ENCODE peak calls at places on chromosomes 16 and 17, in ten cellular contexts. R is left ventricle myocardium inferior; Z is pancreas; J is keratinocyte; D is WERI-Rb-1; O is A549; E is fibroblast of lung; W is CD4-positive, alpha-beta T cell; K is cardiac muscle cell; P is small intestine. C is an unnamed sample.

GRCh38 chr16:30524575-30525571 is 1.5 kb downstream of the ZNF768 start:
- DNase-seq in J (no peak), W (no peak), E (no peak), P (no peak), Z (peak), D (no peak), K (no peak), R (no peak), O (no peak), C (no peak)

GRCh38 chr17:72822358-72823023 is 270.0 kb downstream of the SLC39A11 start:
- DNase-seq in D (no peak), O (no peak), J (no peak), P (peak), W (no peak), Z (no peak), E (no peak), R (no peak), K (no peak), C (no peak)

GRCh38 chr17:66982011-66982508 is 17.6 kb downstream of the CACNG4 start:
- DNase-seq in W (no peak), J (no peak), E (no peak), O (no peak), D (no peak), P (no peak), R (no peak), Z (no peak), K (no peak), C (no peak)

GRCh38 chr16:52499061-52499460 is 47.9 kb downstream of the TOX3 start:
- DNase-seq in P (no peak), Z (no peak), R (no peak), J (no peak), D (no peak), O (no peak), K (no peak), W (no peak), E (no peak), C (no peak)

GRCh38 chr16:28120754-28121153 is 57.2 kb upstream of the GSG1L start:
- DNase-seq in O (no peak), P (no peak), E (no peak), R (no peak), Z (no peak), K (no peak), W (no peak), D (no peak), J (no peak), C (no peak)

GRCh38 chr16:73058221-73058615 is 10.3 kb upstream of the ZFHX3 start:
- DNase-seq in Z (peak), J (no peak), O (no peak), W (no peak), D (no peak), P (peak), E (no peak), K (peak), R (peak), C (no peak)

GRCh38 chr17:63446981-63447687 is 1.0 kb upstream of the CYB561 start:
- DNase-seq in R (no peak), Z (no peak), O (no peak), P (peak), D (no peak), W (peak), E (no peak), K (no peak), J (no peak), C (no peak)

GRCh38 chr17:65550758-65551157 is 10.7 kb downstream of the AXIN2 start:
- DNase-seq in O (no peak), J (no peak), P (no peak), D (no peak), E (no peak), W (no peak), R (no peak), Z (no peak), K (no peak), C (no peak)

GRCh38 chr17:47295037-47295873 is 28.5 kb upstream of the EFCAB13 start:
- DNase-seq in J (no peak), W (no peak), E (no peak), P (no peak), K (no peak), D (no peak), Z (no peak), R (no peak), O (no peak), C (no peak)

GRCh38 chr17:13596241-13596941 is 5.3 kb downstream of the HS3ST3A1 start:
- DNase-seq in Z (no peak), J (no peak), P (no peak), E (peak), O (no peak), K (peak), R (no peak), W (no peak), D (no peak), C (no peak)

GRCh38 chr17:38571833-38572274 is 33.9 kb downstream of the SRCIN1 start:
- DNase-seq in J (no peak), P (no peak), D (no peak), O (no peak), K (no peak), R (no peak), W (no peak), E (no peak), Z (no peak), C (no peak)

GRCh38 chr16:81071816-81072215 is 5.2 kb downstream of the C16orf46 start:
- DNase-seq in O (peak), R (no peak), D (no peak), J (peak), P (no peak), W (no peak), K (no peak), Z (no peak), E (no peak), C (peak)

GRCh38 chr16:82031116-82032084 is 3.7 kb upstream of the HSD17B2 start:
- DNase-seq in W (no peak), J (no peak), Z (no peak), D (peak), R (no peak), E (peak), P (peak), O (peak), K (peak), C (no peak)

GRCh38 chr17:21213491-21214014 is 408 bp downstream of the TMEM11 start:
- DNase-seq in D (no peak), K (peak), P (peak), W (no peak), Z (peak), J (no peak), R (no peak), O (no peak), E (no peak), C (no peak)

GRCh38 chr16:69511641-69512040 is 54.1 kb upstream of the NFAT5 start:
- DNase-seq in W (no peak), R (no peak), E (no peak), O (no peak), Z (no peak), D (no peak), P (no peak), K (no peak), J (no peak), C (no peak)

GRCh38 chr17:6843241-6843890 is 11.8 kb upstream of the TEKT1 start:
- DNase-seq in Z (no peak), D (no peak), R (no peak), W (no peak), P (peak), K (peak), J (no peak), O (peak), E (peak), C (no peak)

GRCh38 chr17:32525116-32525515 is 38.3 kb downstream of the CDK5R1 start:
- DNase-seq in Z (no peak), J (no peak), P (no peak), E (peak), K (peak), O (no peak), W (no peak), D (no peak), R (no peak), C (no peak)

GRCh38 chr17:28346199-28346580 is 10.6 kb downstream of the TNFAIP1 start:
- DNase-seq in R (no peak), E (no peak), D (no peak), W (no peak), J (no peak), P (no peak), Z (no peak), O (no peak), K (peak), C (no peak)

GRCh38 chr17:28404007-28404406 is 2.0 kb downstream of the SLC46A1 start:
- DNase-seq in E (no peak), K (no peak), Z (no peak), R (no peak), D (no peak), J (no peak), P (peak), W (no peak), O (no peak), C (no peak)

GRCh38 chr17:80986816-80987480 is 4.7 kb upstream of the CHMP6 start:
- DNase-seq in Z (no peak), D (no peak), J (no peak), W (no peak), K (no peak), O (no peak), E (no peak), P (no peak), R (no peak), C (no peak)

GRCh38 chr16:79845734-79846135 is 245.2 kb upstream of the MAF start:
- DNase-seq in K (no peak), O (peak), E (no peak), W (no peak), Z (no peak), P (no peak), J (no peak), D (no peak), R (no peak), C (no peak)

GRCh38 chr17:42284566-42284965 is 3.7 kb upstream of the STAT5A start:
- DNase-seq in O (no peak), D (peak), E (no peak), K (no peak), P (no peak), R (no peak), Z (no peak), J (no peak), W (peak), C (no peak)

GRCh38 chr17:37821025-37821713 is 76.3 kb upstream of the HNF1B start:
- DNase-seq in Z (no peak), W (no peak), R (no peak), E (no peak), J (no peak), D (no peak), K (no peak), P (no peak), O (no peak), C (no peak)

GRCh38 chr17:34252138-34252889 is 2.8 kb upstream of the CCL2 start:
- DNase-seq in P (peak), R (peak), W (no peak), O (peak), Z (peak), D (no peak), E (peak), J (no peak), K (peak), C (no peak)

GRCh38 chr16:80317132-80318098 is 223.4 kb upstream of the DYNLRB2 start:
- DNase-seq in D (peak), E (peak), O (peak), R (no peak), P (peak), W (no peak), K (peak), Z (no peak), J (no peak), C (no peak)

GRCh38 chr17:42337442-42337841 is 49.1 kb downstream of the STAT5A start:
- DNase-seq in J (no peak), O (no peak), P (peak), Z (no peak), K (no peak), D (no peak), E (peak), R (no peak), W (peak), C (no peak)

GRCh38 chr17:58232707-58233156 is 5.7 kb upstream of the LPO start:
- DNase-seq in P (no peak), J (peak), K (no peak), Z (no peak), D (peak), O (peak), E (peak), R (no peak), W (no peak), C (peak)

GRCh38 chr17:28407130-28407973 is 1.3 kb upstream of the SLC46A1 start:
- DNase-seq in K (peak), W (no peak), J (peak), E (no peak), R (no peak), D (peak), O (no peak), P (no peak), Z (no peak), C (peak)

GRCh38 chr16:48334325-48334724 is 50.9 kb downstream of the SIAH1 start:
- DNase-seq in P (no peak), W (no peak), D (no peak), J (no peak), Z (no peak), E (no peak), O (no peak), K (no peak), R (no peak), C (no peak)

GRCh38 chr17:73634629-73635028 is 9.6 kb downstream of the SDK2 start:
- DNase-seq in E (no peak), D (no peak), P (no peak), R (no peak), Z (no peak), W (no peak), J (no peak), O (no peak), K (no peak), C (no peak)

GRCh38 chr16:56667581-56668571 is at the start of gene MT1G:
- DNase-seq in E (peak), P (peak), D (no peak), Z (peak), K (peak), W (no peak), R (peak), J (no peak), O (no peak), C (no peak)

GRCh38 chr16:70444249-70445063 is 5.6 kb upstream of the ST3GAL2 start:
- DNase-seq in E (no peak), P (peak), O (no peak), Z (no peak), R (no peak), K (no peak), D (no peak), W (no peak), J (no peak), C (no peak)

GRCh38 chr16:24986512-24987303 is 28.5 kb downstream of the ARHGAP17 start:
- DNase-seq in J (no peak), P (no peak), W (no peak), R (peak), K (peak), D (no peak), E (peak), O (peak), Z (no peak), C (no peak)

GRCh38 chr16:85485379-85485778 is 127.7 kb upstream of the GSE1 start:
- DNase-seq in J (no peak), E (no peak), W (no peak), D (peak), R (no peak), O (no peak), P (no peak), Z (no peak), K (no peak), C (no peak)

GRCh38 chr17:51427259-51428255 is 167.2 kb downstream of the UTP18 start:
- DNase-seq in W (peak), Z (no peak), O (no peak), J (no peak), P (peak), R (no peak), D (no peak), E (no peak), K (no peak), C (no peak)

GRCh38 chr17:35315283-35315682 is 58.1 kb downstream of the SLFN11 start:
- DNase-seq in E (peak), P (no peak), R (no peak), K (no peak), W (no peak), Z (no peak), D (no peak), J (peak), O (peak), C (peak)

GRCh38 chr16:30741461-30741914 is 6.7 kb upstream of the PHKG2 start:
- DNase-seq in J (peak), D (no peak), W (no peak), Z (no peak), P (peak), R (no peak), O (peak), K (peak), E (peak), C (peak)

GRCh38 chr17:45809484-45809883 is 25.4 kb downstream of the CRHR1 start:
- DNase-seq in E (no peak), P (no peak), K (no peak), D (peak), W (no peak), R (no peak), J (no peak), O (no peak), Z (no peak), C (no peak)

GRCh38 chr17:39486242-39486641 is 25.0 kb downstream of the CDK12 start:
- DNase-seq in K (no peak), W (no peak), D (no peak), J (no peak), O (peak), Z (no peak), P (no peak), E (peak), R (no peak), C (no peak)

GRCh38 chr17:1376061-1376460 is 24.0 kb downstream of the YWHAE start:
- DNase-seq in K (no peak), O (no peak), E (no peak), Z (no peak), J (no peak), R (no peak), D (no peak), W (no peak), P (no peak), C (no peak)

GRCh38 chr17:1375615-1376014 is 24.4 kb downstream of the YWHAE start:
- DNase-seq in D (no peak), P (no peak), O (no peak), W (no peak), K (no peak), Z (no peak), J (no peak), E (no peak), R (no peak), C (no peak)

GRCh38 chr17:1377334-1377733 is 22.7 kb downstream of the YWHAE start:
- DNase-seq in O (no peak), K (no peak), E (no peak), Z (no peak), R (no peak), J (no peak), P (no peak), D (no peak), W (no peak), C (no peak)

GRCh38 chr17:1379930-1380313 is 20.1 kb downstream of the YWHAE start:
- DNase-seq in K (no peak), D (no peak), J (no peak), W (no peak), P (no peak), R (no peak), Z (no peak), O (no peak), E (no peak), C (no peak)

DNA sequence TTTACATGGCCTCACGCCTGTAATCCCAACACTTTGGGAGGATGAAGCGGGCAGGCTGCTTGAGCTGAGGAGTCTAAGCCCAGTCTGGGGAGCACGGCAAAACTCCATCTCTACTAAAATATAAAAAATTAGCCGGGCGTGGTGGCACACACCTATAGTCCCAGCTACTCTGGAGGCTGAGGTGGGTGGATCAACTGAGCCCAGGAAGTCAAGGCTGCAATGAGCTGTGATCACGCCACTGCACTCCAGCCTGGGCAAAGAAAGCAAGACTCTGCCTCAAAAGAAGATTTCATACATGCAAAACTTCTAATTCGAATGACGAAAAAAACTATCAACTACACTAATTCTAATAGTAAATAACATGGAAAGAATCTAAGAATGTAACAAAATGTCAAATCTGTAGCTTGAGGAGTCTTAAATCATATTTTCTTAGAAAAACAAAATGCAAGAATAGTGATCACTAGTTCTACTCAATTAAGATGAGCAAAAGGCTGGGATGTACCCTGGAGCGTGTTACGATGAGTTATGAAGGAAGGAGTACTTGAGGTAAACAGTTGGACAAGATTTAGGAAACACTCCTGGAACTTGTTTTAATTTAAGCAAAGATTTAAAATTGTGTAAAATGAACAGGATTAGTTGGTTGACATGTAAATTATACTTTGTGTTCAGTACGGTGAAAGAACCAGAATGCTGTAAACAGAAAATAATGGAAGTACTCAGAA is 20.7 kb downstream of the YWHAE start:
- DNase-seq in R (no peak), O (no peak), J (no peak), E (no peak), P (no peak), Z (no peak), D (no peak), K (no peak), W (no peak), C (no peak)
- H3K27ac ChIP-seq in R (peak), O (no peak), J (peak), E (no peak), P (no peak), Z (no peak), D (no peak), K (peak), W (peak), C (peak)

GRCh38 chr16:14608604-14609003 is 21.5 kb downstream of the PARN start:
- DNase-seq in E (no peak), D (no peak), R (no peak), J (no peak), Z (no peak), P (no peak), W (no peak), K (no peak), O (no peak), C (no peak)
- H3K27ac ChIP-seq in E (no peak), D (no peak), R (no peak), J (no peak), Z (no peak), P (no peak), W (no peak), K (no peak), O (no peak), C (no peak)

GRCh38 chr16:3158498-3159314 is 23.9 kb downstream of the ZNF213 start:
- DNase-seq in Z (peak), O (peak), W (peak), R (peak), E (peak), J (peak), P (peak), D (peak), K (peak), C (peak)
- H3K27ac ChIP-seq in Z (peak), O (peak), W (peak), R (peak), E (peak), J (peak), P (peak), D (no peak), K (no peak), C (peak)

GRCh38 chr17:76546556-76547182 is 6.8 kb downstream of the PRCD start:
- DNase-seq in R (no peak), P (peak), Z (peak), J (no peak), E (peak), W (no peak), K (no peak), O (no peak), D (no peak), C (peak)
- H3K27ac ChIP-seq in R (peak), P (peak), Z (peak), J (peak), E (peak), W (no peak), K (no peak), O (peak), D (peak), C (peak)